ENCODE peak calls at places on chromosomes 16 and 17, in nine cellular contexts. One of them, this sample, is unnamed.

GRCh38 chr17:40796846-40797245 is 2.9 kb downstream of the KRT28 start:
- DNase-seq in heart right ventricle: no peak
- DNase-seq in BE2C: no peak
- DNase-seq in left ventricle myocardium inferior: no peak
- DNase-seq in cardiac muscle cell: no peak
- DNase-seq in uterus: no peak
- DNase-seq in coronary artery: no peak
- DNase-seq in adrenal gland: no peak
- DNase-seq in cardiac fibroblast: no peak
- DNase-seq in this sample: no peak

GRCh38 chr17:67066717-67067116 is 22.4 kb downstream of the CACNG1 start:
- DNase-seq in coronary artery: no peak
- DNase-seq in heart right ventricle: no peak
- DNase-seq in left ventricle myocardium inferior: no peak
- DNase-seq in uterus: no peak
- DNase-seq in cardiac muscle cell: no peak
- DNase-seq in adrenal gland: no peak
- DNase-seq in cardiac fibroblast: no peak
- DNase-seq in BE2C: no peak
- DNase-seq in this sample: no peak

GRCh38 chr16:4419402-4419801 is 3.0 kb upstream of the CORO7 start:
- DNase-seq in uterus: no peak
- DNase-seq in heart right ventricle: no peak
- DNase-seq in cardiac fibroblast: no peak
- DNase-seq in coronary artery: no peak
- DNase-seq in adrenal gland: peak; percentile 66
- DNase-seq in cardiac muscle cell: no peak
- DNase-seq in left ventricle myocardium inferior: no peak
- DNase-seq in BE2C: no peak
- DNase-seq in this sample: no peak

GRCh38 chr17:13001991-13002615 is 15.7 kb downstream of the ELAC2 start:
- DNase-seq in cardiac fibroblast: peak; percentile 23
- DNase-seq in heart right ventricle: no peak
- DNase-seq in left ventricle myocardium inferior: no peak
- DNase-seq in coronary artery: no peak
- DNase-seq in cardiac muscle cell: no peak
- DNase-seq in adrenal gland: no peak
- DNase-seq in uterus: no peak
- DNase-seq in BE2C: no peak
- DNase-seq in this sample: no peak

GRCh38 chr17:71098071-71098470 is 928.7 kb downstream of the KCNJ2 start:
- DNase-seq in cardiac fibroblast: no peak
- DNase-seq in heart right ventricle: no peak
- DNase-seq in adrenal gland: no peak
- DNase-seq in uterus: no peak
- DNase-seq in BE2C: no peak
- DNase-seq in left ventricle myocardium inferior: no peak
- DNase-seq in cardiac muscle cell: no peak
- DNase-seq in coronary artery: no peak
- DNase-seq in this sample: no peak

GRCh38 chr17:41334899-41335298 is 15.7 kb downstream of the KRT33A start:
- DNase-seq in uterus: no peak
- DNase-seq in cardiac muscle cell: no peak
- DNase-seq in left ventricle myocardium inferior: no peak
- DNase-seq in adrenal gland: no peak
- DNase-seq in cardiac fibroblast: no peak
- DNase-seq in heart right ventricle: no peak
- DNase-seq in coronary artery: no peak
- DNase-seq in BE2C: no peak
- DNase-seq in this sample: no peak

GRCh38 chr17:59783221-59784016 is 76.0 kb downstream of the VMP1 start:
- DNase-seq in cardiac muscle cell: no peak
- DNase-seq in BE2C: peak; percentile 22
- DNase-seq in uterus: no peak
- DNase-seq in heart right ventricle: no peak
- DNase-seq in left ventricle myocardium inferior: no peak
- DNase-seq in coronary artery: no peak
- DNase-seq in cardiac fibroblast: peak; percentile 82
- DNase-seq in adrenal gland: no peak
- DNase-seq in this sample: no peak

GRCh38 chr16:72099377-72099818 is 5.8 kb downstream of the DHX38 start:
- DNase-seq in coronary artery: no peak
- DNase-seq in left ventricle myocardium inferior: no peak
- DNase-seq in cardiac muscle cell: peak; percentile 70
- DNase-seq in uterus: no peak
- DNase-seq in heart right ventricle: peak; percentile 34
- DNase-seq in cardiac fibroblast: peak; percentile 66
- DNase-seq in BE2C: peak; percentile 70
- DNase-seq in adrenal gland: no peak
- DNase-seq in this sample: no peak

GRCh38 chr16:64641343-64641742 is 480.5 kb downstream of the CDH11 start:
- DNase-seq in adrenal gland: no peak
- DNase-seq in left ventricle myocardium inferior: no peak
- DNase-seq in cardiac muscle cell: no peak
- DNase-seq in coronary artery: no peak
- DNase-seq in heart right ventricle: no peak
- DNase-seq in cardiac fibroblast: no peak
- DNase-seq in BE2C: no peak
- DNase-seq in uterus: no peak
- DNase-seq in this sample: no peak

GRCh38 chr17:14084955-14085354 is 15.7 kb downstream of the COX10 start:
- DNase-seq in coronary artery: no peak
- DNase-seq in cardiac muscle cell: no peak
- DNase-seq in left ventricle myocardium inferior: no peak
- DNase-seq in cardiac fibroblast: no peak
- DNase-seq in heart right ventricle: no peak
- DNase-seq in uterus: no peak
- DNase-seq in BE2C: no peak
- DNase-seq in adrenal gland: no peak
- DNase-seq in this sample: no peak

GRCh38 chr16:3879258-3879886 is 1.1 kb downstream of the CREBBP start:
- DNase-seq in coronary artery: peak; percentile 77
- DNase-seq in adrenal gland: peak; percentile 52
- DNase-seq in heart right ventricle: peak; percentile 28
- DNase-seq in left ventricle myocardium inferior: peak; percentile 36
- DNase-seq in BE2C: peak; percentile 33
- DNase-seq in cardiac muscle cell: peak; percentile 64
- DNase-seq in cardiac fibroblast: peak; percentile 27
- DNase-seq in uterus: no peak
- DNase-seq in this sample: no peak

GRCh38 chr16:30697264-30698138 is 1.5 kb upstream of the SRCAP start:
- DNase-seq in uterus: no peak
- DNase-seq in coronary artery: no peak
- DNase-seq in adrenal gland: no peak
- DNase-seq in cardiac fibroblast: no peak
- DNase-seq in heart right ventricle: no peak
- DNase-seq in cardiac muscle cell: peak; percentile 97
- DNase-seq in BE2C: no peak
- DNase-seq in left ventricle myocardium inferior: no peak
- DNase-seq in this sample: no peak

GRCh38 chr17:31588034-31588433 is 196.6 kb downstream of the RAB11FIP4 start:
- DNase-seq in heart right ventricle: no peak
- DNase-seq in cardiac fibroblast: no peak
- DNase-seq in coronary artery: no peak
- DNase-seq in BE2C: no peak
- DNase-seq in left ventricle myocardium inferior: no peak
- DNase-seq in uterus: no peak
- DNase-seq in adrenal gland: no peak
- DNase-seq in cardiac muscle cell: no peak
- DNase-seq in this sample: no peak

GRCh38 chr17:76683921-76684745 is 26.6 kb downstream of the MXRA7 start:
- DNase-seq in left ventricle myocardium inferior: no peak
- DNase-seq in coronary artery: no peak
- DNase-seq in uterus: no peak
- DNase-seq in cardiac fibroblast: no peak
- DNase-seq in heart right ventricle: no peak
- DNase-seq in cardiac muscle cell: no peak
- DNase-seq in adrenal gland: no peak
- DNase-seq in BE2C: no peak
- DNase-seq in this sample: no peak

DNA sequence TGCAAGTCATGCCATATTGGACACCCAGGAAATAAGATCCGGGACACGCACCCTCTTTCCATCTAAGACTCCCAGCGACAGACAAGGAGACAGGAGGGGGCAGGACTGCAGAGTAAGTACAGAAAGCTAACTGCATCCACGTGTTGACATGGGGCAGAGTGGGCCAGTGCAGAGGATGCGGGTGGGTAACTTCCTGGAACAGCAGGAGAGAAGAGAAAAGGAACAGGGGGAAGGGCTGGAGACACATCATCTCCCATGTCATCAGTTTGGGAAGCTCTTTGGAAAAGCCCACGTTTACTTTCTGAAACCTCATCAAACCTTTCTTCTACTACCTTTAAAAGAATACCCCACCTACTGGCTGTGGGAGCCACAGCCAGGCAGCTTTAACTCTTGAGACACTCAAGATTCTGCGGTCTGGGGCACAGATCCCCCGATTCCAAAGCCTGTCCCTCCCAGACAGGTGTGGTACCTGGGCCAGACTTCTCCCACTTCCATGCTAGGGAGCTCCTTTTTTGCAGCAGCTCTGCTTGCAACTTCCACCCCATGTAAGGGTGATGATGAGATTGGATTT is 273.5 kb upstream of the RPL38 start:
- DNase-seq in adrenal gland: no peak
- DNase-seq in left ventricle myocardium inferior: no peak
- DNase-seq in heart right ventricle: no peak
- DNase-seq in cardiac fibroblast: no peak
- DNase-seq in uterus: no peak
- DNase-seq in BE2C: no peak
- DNase-seq in cardiac muscle cell: no peak
- DNase-seq in coronary artery: no peak
- DNase-seq in this sample: no peak
- TF ChIP-seq CTCF in adrenal gland: no peak
- TF ChIP-seq CTCF in left ventricle myocardium inferior: no peak
- TF ChIP-seq CTCF in heart right ventricle: no peak
- TF ChIP-seq CTCF in cardiac fibroblast: no peak
- TF ChIP-seq CTCF in uterus: no peak
- TF ChIP-seq CTCF in BE2C: peak; percentile 44
- TF ChIP-seq CTCF in cardiac muscle cell: no peak
- TF ChIP-seq CTCF in coronary artery: no peak
- TF ChIP-seq CTCF in this sample: peak; percentile 19

GRCh38 chr16:61885343-61885742 is 150.9 kb downstream of the CDH8 start:
- DNase-seq in cardiac muscle cell: peak; percentile 31
- DNase-seq in cardiac fibroblast: no peak
- DNase-seq in adrenal gland: no peak
- DNase-seq in left ventricle myocardium inferior: no peak
- DNase-seq in uterus: no peak
- DNase-seq in coronary artery: no peak
- DNase-seq in heart right ventricle: no peak
- DNase-seq in BE2C: no peak
- DNase-seq in this sample: no peak
- H3K4me3 ChIP-seq in cardiac muscle cell: no peak overlapping the region
- H3K4me3 ChIP-seq in cardiac fibroblast: no peak overlapping the region
- H3K4me3 ChIP-seq in adrenal gland: no peak overlapping the region
- H3K4me3 ChIP-seq in left ventricle myocardium inferior: no peak overlapping the region
- H3K4me3 ChIP-seq in uterus: no peak overlapping the region
- H3K4me3 ChIP-seq in coronary artery: no peak overlapping the region
- H3K4me3 ChIP-seq in heart right ventricle: no peak overlapping the region
- H3K4me3 ChIP-seq in BE2C: no peak overlapping the region
- H3K4me3 ChIP-seq in this sample: no peak overlapping the region

GRCh38 chr16:70510216-70510615 is 13.1 kb downstream of the COG4 start:
- DNase-seq in adrenal gland: no peak
- DNase-seq in heart right ventricle: no peak
- DNase-seq in coronary artery: no peak
- DNase-seq in cardiac fibroblast: no peak
- DNase-seq in cardiac muscle cell: no peak
- DNase-seq in uterus: no peak
- DNase-seq in left ventricle myocardium inferior: no peak
- DNase-seq in BE2C: no peak
- DNase-seq in this sample: no peak

GRCh38 chr16:70511833-70512232 is 11.5 kb downstream of the COG4 start:
- DNase-seq in coronary artery: no peak
- DNase-seq in cardiac muscle cell: no peak
- DNase-seq in left ventricle myocardium inferior: no peak
- DNase-seq in BE2C: no peak
- DNase-seq in adrenal gland: no peak
- DNase-seq in uterus: no peak
- DNase-seq in cardiac fibroblast: no peak
- DNase-seq in heart right ventricle: no peak
- DNase-seq in this sample: no peak

GRCh38 chr16:70508752-70509151 is 14.6 kb downstream of the COG4 start:
- DNase-seq in heart right ventricle: no peak
- DNase-seq in coronary artery: no peak
- DNase-seq in left ventricle myocardium inferior: no peak
- DNase-seq in BE2C: no peak
- DNase-seq in uterus: no peak
- DNase-seq in adrenal gland: no peak
- DNase-seq in cardiac fibroblast: peak; percentile 31
- DNase-seq in cardiac muscle cell: no peak
- DNase-seq in this sample: no peak

GRCh38 chr16:70512456-70512855 is 10.9 kb downstream of the COG4 start:
- DNase-seq in uterus: no peak
- DNase-seq in adrenal gland: no peak
- DNase-seq in cardiac muscle cell: no peak
- DNase-seq in heart right ventricle: no peak
- DNase-seq in left ventricle myocardium inferior: no peak
- DNase-seq in BE2C: no peak
- DNase-seq in coronary artery: no peak
- DNase-seq in cardiac fibroblast: peak; percentile 60
- DNase-seq in this sample: no peak
- TF ChIP-seq CTCF in uterus: no peak
- TF ChIP-seq CTCF in adrenal gland: no peak
- TF ChIP-seq CTCF in cardiac muscle cell: no peak
- TF ChIP-seq CTCF in heart right ventricle: no peak
- TF ChIP-seq CTCF in left ventricle myocardium inferior: no peak
- TF ChIP-seq CTCF in BE2C: no peak
- TF ChIP-seq CTCF in coronary artery: no peak
- TF ChIP-seq CTCF in cardiac fibroblast: no peak
- TF ChIP-seq CTCF in this sample: no peak

GRCh38 chr16:74298104-74298503 is 1.5 kb downstream of the PSMD7 start:
- DNase-seq in BE2C: no peak
- DNase-seq in cardiac muscle cell: no peak
- DNase-seq in left ventricle myocardium inferior: no peak
- DNase-seq in uterus: no peak
- DNase-seq in cardiac fibroblast: no peak
- DNase-seq in coronary artery: no peak
- DNase-seq in adrenal gland: no peak
- DNase-seq in heart right ventricle: no peak
- DNase-seq in this sample: peak; percentile 95
- H3K4me3 ChIP-seq in BE2C: peak overlapping the region; percentile 89
- H3K4me3 ChIP-seq in cardiac muscle cell: peak overlapping the region; percentile 75
- H3K4me3 ChIP-seq in left ventricle myocardium inferior: peak overlapping the region; percentile 82
- H3K4me3 ChIP-seq in uterus: no peak overlapping the region
- H3K4me3 ChIP-seq in cardiac fibroblast: peak overlapping the region; percentile 93
- H3K4me3 ChIP-seq in coronary artery: peak overlapping the region; percentile 89
- H3K4me3 ChIP-seq in adrenal gland: peak overlapping the region; percentile 76
- H3K4me3 ChIP-seq in heart right ventricle: peak overlapping the region; percentile 81
- H3K4me3 ChIP-seq in this sample: peak overlapping the region; percentile 85

This sample was measured in LNCaP clone FGC.